ENCODE peak calls at places on chromosomes 2 and 18, in ten cellular contexts. S, Q, X, B, O, N, W, A, Z and R are unnamed samples.

GRCh38 chr2:235105821-235106359 is 154.1 kb downstream of the SH3BP4 start:
- DNase-seq in S (no peak), Q (no peak), X (no peak), B (no peak), O (no peak), N (no peak), W (no peak), A (no peak), Z (no peak), R (no peak)

GRCh38 chr18:49368876-49369440 is 91.5 kb downstream of the DYM start:
- DNase-seq in S (no peak), Q (no peak), X (peak), B (no peak), O (no peak), N (no peak), W (no peak), A (no peak), Z (no peak), R (no peak)

GRCh38 chr18:35917043-35917442 is 55.4 kb upstream of the RMP24 start:
- DNase-seq in S (no peak), Q (no peak), X (no peak), B (no peak), O (no peak), N (no peak), W (no peak), A (no peak), Z (no peak), R (peak)

GRCh38 chr2:62787381-62787780 is 81.9 kb downstream of the EHBP1 start:
- DNase-seq in S (no peak), Q (no peak), X (no peak), B (peak), O (no peak), N (peak), W (no peak), A (peak), Z (no peak), R (peak)

GRCh38 chr18:13375302-13376255 is 157.0 kb downstream of the LDLRAD4 start:
- DNase-seq in S (peak), Q (no peak), X (no peak), B (peak), O (no peak), N (no peak), W (no peak), A (peak), Z (peak), R (no peak)

GRCh38 chr18:78875268-78875997 is 104.2 kb upstream of the SALL3 start:
- DNase-seq in S (no peak), Q (peak), X (no peak), B (no peak), O (no peak), N (peak), W (peak), A (peak), Z (no peak), R (peak)

GRCh38 chr2:62287895-62288589 is 92.1 kb downstream of the B3GNT2 start:
- DNase-seq in S (no peak), Q (no peak), X (no peak), B (peak), O (no peak), N (peak), W (no peak), A (peak), Z (no peak), R (peak)

GRCh38 chr2:240421396-240421795 is 14.1 kb upstream of the GPC1 start:
- DNase-seq in S (no peak), Q (no peak), X (no peak), B (no peak), O (no peak), N (no peak), W (no peak), A (no peak), Z (no peak), R (no peak)

GRCh38 chr2:182324665-182325064 is 102.2 kb downstream of the PDE1A start:
- DNase-seq in S (no peak), Q (no peak), X (peak), B (peak), O (no peak), N (no peak), W (no peak), A (no peak), Z (no peak), R (no peak)

GRCh38 chr2:3659447-3660432 is 1.7 kb downstream of the ALLC start:
- DNase-seq in S (no peak), Q (no peak), X (no peak), B (no peak), O (no peak), N (no peak), W (no peak), A (no peak), Z (no peak), R (peak)

GRCh38 chr18:6279308-6279707 is 135.4 kb downstream of the L3MBTL4 start:
- DNase-seq in S (no peak), Q (no peak), X (no peak), B (no peak), O (no peak), N (no peak), W (no peak), A (no peak), Z (no peak), R (no peak)

GRCh38 chr2:100198461-100199230 is 56.3 kb upstream of the AFF3 start:
- DNase-seq in S (no peak), Q (no peak), X (no peak), B (peak), O (no peak), N (no peak), W (no peak), A (no peak), Z (no peak), R (no peak)

GRCh38 chr2:84029903-84030559 is 429.0 kb downstream of the SUCLG1 start:
- DNase-seq in S (no peak), Q (no peak), X (no peak), B (no peak), O (no peak), N (no peak), W (no peak), A (no peak), Z (no peak), R (peak)

GRCh38 chr2:204842731-204843490 is 297.6 kb downstream of the PARD3B start:
- DNase-seq in S (peak), Q (no peak), X (peak), B (peak), O (no peak), N (no peak), W (no peak), A (no peak), Z (no peak), R (no peak)